ENCODE peak calls at places on chromosomes 2 and 18, in eight cellular contexts. P is breast epithelium, X is A549, I is prostate gland, T is stomach, S is K562, V is IMR-90, E is heart left ventricle. W is an unnamed sample.

GRCh38 chr2:11330457-11331142 is 13.8 kb downstream of the ROCK2 start:
- DNase-seq in P (no peak), X (no peak), I (no peak), T (no peak), S (peak), V (no peak), E (no peak), W (no peak)

GRCh38 chr2:39737661-39738060 is 41.4 kb downstream of the THUMPD2 start:
- DNase-seq in P (no peak), X (no peak), I (no peak), T (no peak), S (no peak), V (peak), E (no peak), W (no peak)

GRCh38 chr18:76697441-76697901 is 124.9 kb upstream of the ZNF236 start:
- DNase-seq in P (no peak), X (no peak), I (no peak), T (no peak), S (no peak), V (peak), E (no peak), W (no peak)

GRCh38 chr2:144078802-144079386 is 441.0 kb downstream of the ZEB2 start:
- DNase-seq in P (no peak), X (no peak), I (no peak), T (no peak), S (no peak), V (no peak), E (no peak), W (no peak)

GRCh38 chr2:139175510-139175909 is 395.3 kb upstream of the NXPH2 start:
- DNase-seq in P (no peak), X (no peak), I (no peak), T (no peak), S (no peak), V (no peak), E (no peak), W (no peak)

GRCh38 chr2:97992836-97993825 is 2.6 kb downstream of the TMEM131 start:
- DNase-seq in P (no peak), X (no peak), I (no peak), T (no peak), S (no peak), V (peak), E (no peak), W (no peak)

GRCh38 chr18:41906528-41907256 is 48.3 kb upstream of the PIK3C3 start:
- DNase-seq in P (no peak), X (peak), I (no peak), T (no peak), S (peak), V (peak), E (no peak), W (no peak)

GRCh38 chr2:109435066-109435690 is 178.6 kb downstream of the SEPTIN10 start:
- DNase-seq in P (peak), X (no peak), I (no peak), T (no peak), S (no peak), V (no peak), E (peak), W (no peak)

GRCh38 chr2:132515010-132515409 is 98.4 kb downstream of the GPR39 start:
- DNase-seq in P (no peak), X (peak), I (no peak), T (no peak), S (peak), V (no peak), E (no peak), W (no peak)

GRCh38 chr2:75808793-75809535 is 98.2 kb upstream of the GCFC2 start:
- DNase-seq in P (no peak), X (no peak), I (no peak), T (no peak), S (no peak), V (no peak), E (no peak), W (no peak)

DNA sequence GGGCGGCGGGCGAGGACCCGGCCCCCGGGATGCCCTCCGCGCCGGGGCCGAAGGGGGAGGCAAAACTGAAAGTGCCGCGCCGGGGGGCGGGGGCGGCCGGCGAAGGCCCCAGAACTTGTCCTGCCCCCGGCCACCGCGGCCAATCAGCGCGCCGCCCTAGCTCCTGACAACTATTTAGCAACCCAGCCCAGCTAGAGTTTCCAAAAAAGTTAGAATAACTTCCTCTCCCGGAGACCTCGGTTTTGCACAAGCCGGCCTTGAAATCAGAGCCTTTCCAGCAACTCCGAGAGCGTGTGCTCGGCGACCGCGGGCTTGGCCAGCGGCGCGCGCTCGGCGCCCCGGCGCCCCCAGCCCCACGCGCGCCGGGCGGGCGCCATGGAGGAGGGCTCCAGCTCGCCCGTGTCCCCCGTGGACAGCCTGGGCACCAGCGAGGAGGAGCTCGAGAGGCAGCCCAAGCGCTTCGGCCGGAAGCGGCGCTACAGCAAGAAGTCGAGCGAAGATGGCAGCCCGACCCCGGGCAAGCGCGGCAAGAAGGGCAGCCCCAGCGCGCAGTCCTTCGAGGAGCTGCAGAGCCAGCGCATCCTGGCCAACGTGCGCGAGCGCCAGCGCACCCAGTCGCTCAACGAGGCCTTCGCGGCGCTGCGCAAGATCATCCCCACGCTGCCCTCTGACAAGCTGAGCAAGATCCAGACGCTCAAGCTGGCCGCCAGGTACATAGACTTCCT is at the start of gene TWIST2:
- DNase-seq in P (no peak), X (peak), I (peak), T (peak), S (no peak), V (peak), E (peak), W (peak)
- TF ChIP-seq POLR2A in P (no peak), X (peak), I (no peak), T (no peak), S (no peak), V (peak), E (no peak), W (no peak)

DNA sequence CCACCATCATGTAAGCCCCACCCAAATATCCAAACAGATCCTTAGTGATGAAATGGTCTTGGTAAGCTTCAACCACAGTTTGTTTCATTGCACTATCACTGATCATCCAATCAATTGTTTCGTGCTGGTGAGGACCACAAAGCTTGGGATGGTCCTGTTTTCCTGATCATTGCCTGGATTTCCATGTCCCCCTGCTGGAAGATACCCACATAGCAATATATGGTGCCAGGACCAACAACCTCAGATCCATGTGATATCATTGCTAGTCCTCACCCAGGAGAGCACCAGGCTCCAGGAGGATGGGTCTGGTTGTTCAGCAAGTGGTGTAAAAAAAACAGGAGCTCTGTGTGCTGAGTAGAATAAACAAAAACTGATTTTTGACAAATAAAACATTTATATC is 206.5 kb upstream of the SH3BP4 start:
- DNase-seq in P (no peak), X (peak), I (no peak), T (no peak), S (no peak), V (no peak), E (no peak), W (no peak)
- TF ChIP-seq CTCF in P (no peak), X (no peak), I (no peak), T (no peak), S (peak), V (peak), E (no peak), W (no peak)

DNA sequence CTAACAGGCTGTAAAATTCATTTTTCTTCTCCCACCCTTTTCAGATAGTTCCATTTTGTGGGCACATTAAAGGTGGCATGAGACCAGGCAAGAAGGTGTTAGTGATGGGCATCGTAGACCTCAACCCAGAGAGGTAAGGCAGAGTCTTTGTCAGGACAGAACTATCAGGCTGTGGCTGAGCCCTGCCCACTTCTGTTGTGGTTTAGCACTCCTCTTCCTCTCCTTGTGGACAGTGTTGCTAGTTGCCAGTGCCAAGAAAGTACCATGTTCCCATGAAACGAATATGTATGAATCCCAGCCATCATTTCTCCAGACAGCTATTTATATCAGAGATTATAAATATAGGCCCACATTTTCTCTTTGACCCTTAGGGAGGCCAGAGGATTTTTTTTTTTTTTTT is 1.6 kb downstream of the LGALSL start:
- DNase-seq in P (no peak), X (peak), I (peak), T (no peak), S (no peak), V (no peak), E (no peak), W (no peak)
- H3K4me3 ChIP-seq in P (peak), X (no peak), I (peak), T (peak), S (no peak), V (no peak), E (peak), W (no peak)

GRCh38 chr2:37925063-37925897 is at the start of gene RMDN2:
- DNase-seq in P (peak), X (peak), I (peak), T (peak), S (peak), V (peak), E (peak), W (peak)
- TF ChIP-seq POLR2A in P (peak), X (peak), I (peak), T (no peak), S (peak), V (no peak), E (no peak), W (no peak)

DNA sequence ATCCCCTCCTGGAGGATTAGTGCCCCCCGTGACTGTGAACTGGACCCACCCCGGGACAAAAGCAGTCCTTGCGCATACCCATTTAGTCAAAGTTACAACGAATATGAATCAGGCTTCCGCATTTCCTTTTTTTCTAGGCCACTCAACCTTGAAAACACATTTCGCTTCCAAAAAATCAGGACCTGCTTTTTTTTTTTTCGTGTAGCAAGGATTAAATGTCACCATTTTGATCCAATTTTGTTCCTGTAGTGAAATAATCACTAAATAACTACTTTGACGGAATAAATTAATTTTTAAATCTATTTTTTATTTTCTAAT is 466 bp upstream of the FTCDNL1 start:
- DNase-seq in P (no peak), X (no peak), I (no peak), T (no peak), S (no peak), V (no peak), E (no peak), W (no peak)
- TF ChIP-seq CTCF in P (no peak), X (no peak), I (no peak), T (no peak), S (no peak), V (no peak), E (no peak), W (no peak)

DNA sequence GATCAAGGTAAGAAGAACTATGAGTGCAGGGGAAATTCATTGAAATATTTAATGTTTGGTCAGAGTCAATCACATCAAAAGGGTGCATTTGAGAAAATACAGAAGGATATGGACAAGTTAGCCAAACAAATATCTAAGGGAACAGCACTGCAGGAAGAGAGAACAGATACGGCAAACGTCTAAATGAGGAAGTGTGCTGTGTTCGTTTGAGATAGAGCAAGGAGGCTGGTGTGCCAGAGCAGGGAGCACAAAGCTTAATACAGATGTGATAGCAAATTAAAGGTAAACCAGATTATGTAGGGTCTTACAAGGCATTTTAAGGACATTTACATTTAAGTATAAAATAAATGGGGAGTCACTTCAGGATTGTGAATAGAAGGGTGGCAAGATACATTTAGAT is 241.3 kb upstream of the ZNF804A start:
- DNase-seq in P (no peak), X (no peak), I (no peak), T (no peak), S (peak), V (no peak), E (no peak), W (no peak)
- H3K4me3 ChIP-seq in P (no peak), X (no peak), I (no peak), T (no peak), S (no peak), V (no peak), E (no peak), W (no peak)

DNA sequence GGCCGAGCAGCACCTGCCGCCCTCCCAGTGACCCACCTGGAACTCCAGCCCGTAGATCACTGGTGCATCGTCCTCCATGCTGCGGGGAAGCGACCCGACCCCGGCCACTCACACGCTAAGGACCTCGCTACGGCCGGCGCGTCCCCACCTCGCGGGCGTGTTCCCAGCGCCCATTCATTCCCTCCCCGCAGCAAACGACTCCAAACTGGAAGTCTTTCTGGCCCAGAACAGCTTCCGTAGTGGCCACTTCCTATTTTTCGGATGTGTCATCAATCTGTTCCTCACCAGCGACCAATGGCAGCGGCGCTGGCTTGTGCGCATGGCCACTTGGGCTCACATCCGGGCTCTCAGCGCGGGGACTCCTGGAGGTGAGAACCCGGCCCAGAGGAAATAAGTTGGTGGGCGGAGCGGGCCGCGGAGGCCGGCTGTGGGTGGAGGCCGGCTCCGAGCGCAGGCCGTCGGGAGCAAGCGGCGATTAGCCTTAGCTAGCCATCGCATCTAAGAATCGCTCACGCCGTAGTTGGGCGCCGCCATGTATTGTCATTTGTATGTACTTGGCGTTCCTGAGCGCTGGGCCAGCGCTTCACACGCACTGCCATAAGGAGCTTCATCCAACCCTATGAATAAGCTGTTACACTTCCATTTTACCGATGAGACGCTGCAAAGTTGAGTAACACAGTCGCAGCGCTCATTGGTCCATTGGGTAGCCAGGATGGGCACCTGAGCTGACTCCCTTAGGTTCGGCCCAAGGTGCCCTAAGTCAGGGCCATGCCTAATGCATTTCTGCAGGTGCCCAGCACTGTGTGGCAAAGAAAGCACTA is at the start of gene EIPR1:
- DNase-seq in P (peak), X (peak), I (peak), T (peak), S (peak), V (peak), E (peak), W (peak)
- TF ChIP-seq POLR2A in P (no peak), X (peak), I (peak), T (no peak), S (peak), V (peak), E (peak), W (no peak)

GRCh38 chr2:101832114-101832513 is 134.6 kb downstream of the MAP4K4 start:
- DNase-seq in P (no peak), X (no peak), I (no peak), T (no peak), S (no peak), V (no peak), E (no peak), W (no peak)
- TF ChIP-seq CTCF in P (no peak), X (peak), I (peak), T (no peak), S (no peak), V (peak), E (peak), W (no peak)

W was measured in lower leg skin.